ENCODE peak calls at places on chromosomes 6 and 20, in five cellular contexts. J is dorsolateral prefrontal cortex; T is RCC 7860; O is mesendoderm; S is stimulated activated CD4-positive, alpha-beta T cell treated with anti-CD3 and anti-CD28 coated beads, Interleukin-2, amount 100 ng/mL, for 48 hours. A is an unnamed sample.

GRCh38 chr6:6712258-6712978 is 123.9 kb downstream of the LY86 start:
- DNase-seq in J (no peak), T (peak; percentile 31), O (no peak), S (no peak), A (no peak)

GRCh38 chr6:81171991-81172740 is 580.3 kb downstream of the TENT5A start:
- DNase-seq in J (no peak), T (peak; percentile 26), O (peak; percentile 25), S (no peak), A (no peak)

GRCh38 chr6:32154514-32155161 is 697 bp downstream of the PPT2 start:
- DNase-seq in J (peak; percentile 59), T (peak; percentile 25), O (peak; percentile 90), S (peak; percentile 42), A (peak; percentile 69)

GRCh38 chr20:20212675-20213096 is 155.2 kb upstream of the INSM1 start:
- DNase-seq in J (no peak), T (peak; percentile 26), O (no peak), S (no peak), A (peak; percentile 81)

GRCh38 chr20:6994452-6994851 is 227.0 kb downstream of the BMP2 start:
- DNase-seq in J (no peak), T (peak; percentile 43), O (no peak), S (no peak), A (no peak)

GRCh38 chr20:1894951-1895673 is at the start of gene SIRPA:
- DNase-seq in J (peak; percentile 71), T (peak; percentile 32), O (peak; percentile 61), S (no peak), A (no peak)

GRCh38 chr20:60765821-60766403 is 486.1 kb upstream of the CDH4 start:
- DNase-seq in J (no peak), T (no peak), O (no peak), S (no peak), A (no peak)

GRCh38 chr6:98832282-98833100 is 1.9 kb upstream of the POU3F2 start:
- DNase-seq in J (peak; percentile 78), T (peak; percentile 39), O (no peak), S (no peak), A (no peak)

GRCh38 chr20:21548390-21549035 is 34.6 kb upstream of the NKX2-2 start:
- DNase-seq in J (no peak), T (no peak), O (no peak), S (no peak), A (no peak)

GRCh38 chr20:11159728-11160127 is 485.9 kb upstream of the JAG1 start:
- DNase-seq in J (peak; percentile 34), T (no peak), O (no peak), S (no peak), A (no peak)

GRCh38 chr20:48080583-48080982 is 295.3 kb upstream of the SULF2 start:
- DNase-seq in J (no peak), T (no peak), O (no peak), S (no peak), A (no peak)

GRCh38 chr6:165876568-165876967 is 213.5 kb upstream of the PDE10A start:
- DNase-seq in J (no peak), T (no peak), O (no peak), S (no peak), A (no peak)

GRCh38 chr20:101975-102374 is 14.5 kb downstream of the DEFB125 start:
- DNase-seq in J (no peak), T (no peak), O (no peak), S (no peak), A (no peak)

GRCh38 chr6:97440590-97441176 is 157.7 kb upstream of the MMS22L start:
- DNase-seq in J (peak; percentile 86), T (no peak), O (peak; percentile 72), S (no peak), A (peak; percentile 40)

GRCh38 chr20:3766832-3767433 is 620 bp downstream of the ADISSP start:
- DNase-seq in J (no peak), T (no peak), O (no peak), S (no peak), A (no peak)

GRCh38 chr20:8213270-8213669 is 81.2 kb downstream of the PLCB1 start:
- DNase-seq in J (no peak), T (no peak), O (peak; percentile 4), S (no peak), A (no peak)

GRCh38 chr6:74070091-74070490 is 374.1 kb downstream of the CD109 start:
- DNase-seq in J (no peak), T (no peak), O (no peak), S (no peak), A (no peak)

GRCh38 chr20:23050847-23051627 is 1.6 kb upstream of the THBD start:
- DNase-seq in J (peak; percentile 60), T (peak; percentile 10), O (peak; percentile 96), S (peak; percentile 45), A (peak; percentile 40)

GRCh38 chr6:26193467-26194328 is 106.5 kb downstream of the HFE start:
- DNase-seq in J (no peak), T (no peak), O (no peak), S (no peak), A (no peak)

GRCh38 chr6:12992770-12993169 is 276.2 kb downstream of the PHACTR1 start:
- DNase-seq in J (no peak), T (no peak), O (no peak), S (no peak), A (no peak)

GRCh38 chr20:9146649-9147048 is 77.8 kb downstream of the PLCB4 start:
- DNase-seq in J (no peak), T (no peak), O (no peak), S (no peak), A (no peak)